ENCODE peak calls at places on chromosomes 6 and 20, in seven cellular contexts. U is cardiac muscle cell, G is small intestine, W is heart right ventricle, D is fibroblast of lung, K is ovary, N is neuronal stem cell. H is an unnamed sample.

GRCh38 chr20:58475466-58475865 is 39.7 kb downstream of the APCDD1L start:
- DNase-seq in K (no peak), W (no peak), G (no peak), D (no peak), U (no peak), N (no peak), H (no peak)

GRCh38 chr20:45823949-45824835 is 2.9 kb downstream of the TNNC2 start:
- DNase-seq in W (peak), G (peak), D (peak), K (peak), U (peak), N (no peak), H (peak)

GRCh38 chr20:50276119-50277063 is 85.8 kb downstream of the CEBPB start:
- DNase-seq in U (no peak), D (no peak), N (no peak), W (no peak), G (peak), K (no peak), H (no peak)

GRCh38 chr6:33018418-33018817 is 9.0 kb upstream of the HLA-DOA start:
- DNase-seq in U (no peak), N (no peak), G (no peak), K (no peak), W (no peak), D (no peak), H (no peak)

GRCh38 chr6:34656378-34657036 is 40.1 kb downstream of the ILRUN start:
- DNase-seq in G (peak), K (no peak), W (no peak), N (no peak), U (peak), D (peak), H (peak)

GRCh38 chr20:37336369-37337207 is 9.4 kb upstream of the SRC start:
- DNase-seq in G (peak), D (no peak), W (peak), U (peak), K (peak), N (no peak), H (no peak)

GRCh38 chr6:130293800-130294199 is 71.0 kb upstream of the SAMD3 start:
- DNase-seq in D (peak), G (peak), K (no peak), W (no peak), U (peak), N (peak), H (no peak)

GRCh38 chr6:98977606-98978292 is 30.0 kb upstream of the FBXL4 start:
- DNase-seq in U (no peak), G (peak), K (no peak), D (no peak), W (no peak), N (no peak), H (no peak)

GRCh38 chr6:168231393-168231957 is 88.1 kb downstream of the DACT2 start:
- DNase-seq in N (no peak), U (no peak), D (no peak), G (no peak), K (no peak), W (no peak), H (no peak)

GRCh38 chr20:63260943-63261807 is 6.9 kb upstream of the NKAIN4 start:
- DNase-seq in N (no peak), K (no peak), G (no peak), U (no peak), W (no peak), D (peak), H (no peak)

GRCh38 chr6:29760328-29760727 is 37.1 kb downstream of the HLA-F start:
- DNase-seq in U (no peak), N (no peak), D (no peak), W (no peak), G (peak), K (no peak), H (no peak)

GRCh38 chr20:38855356-38855755 is 49.9 kb downstream of the PPP1R16B start:
- DNase-seq in G (no peak), K (no peak), W (no peak), N (no peak), U (peak), D (no peak), H (no peak)

GRCh38 chr6:28105286-28105685 is 19.1 kb upstream of the ZSCAN16 start:
- DNase-seq in U (peak), K (no peak), W (no peak), D (peak), N (no peak), G (no peak), H (no peak)

GRCh38 chr6:116596815-116597214 is 19.5 kb upstream of the RSPH4A start:
- DNase-seq in W (no peak), K (no peak), U (peak), G (no peak), D (peak), N (peak), H (no peak)

GRCh38 chr6:34646714-34647113 is 49.9 kb downstream of the ILRUN start:
- DNase-seq in D (no peak), G (no peak), W (no peak), N (no peak), U (no peak), K (no peak), H (no peak)

GRCh38 chr20:32970115-32970972 is 33.9 kb downstream of the SUN5 start:
- DNase-seq in G (no peak), W (no peak), D (no peak), U (no peak), N (no peak), K (no peak), H (no peak)

GRCh38 chr20:22890605-22891300 is 144.4 kb upstream of the SSTR4 start:
- DNase-seq in W (no peak), N (no peak), D (no peak), U (no peak), G (no peak), K (no peak), H (no peak)

GRCh38 chr6:76843376-76843775 is 619.9 kb downstream of the HTR1B start:
- DNase-seq in N (no peak), U (no peak), D (no peak), W (no peak), K (no peak), G (no peak), H (no peak)

GRCh38 chr6:145699462-145699861 is 35.9 kb downstream of the EPM2A start:
- DNase-seq in U (peak), N (no peak), D (peak), K (no peak), W (no peak), G (no peak), H (no peak)

GRCh38 chr6:31116661-31117385 is 2.2 kb downstream of the PSORS1C1 start:
- DNase-seq in G (no peak), U (peak), N (no peak), D (no peak), K (no peak), W (no peak), H (no peak)

GRCh38 chr6:135325624-135326424 is 144.7 kb downstream of the MYB start:
- DNase-seq in W (no peak), U (peak), D (peak), G (peak), K (no peak), N (no peak), H (no peak)

GRCh38 chr6:22708469-22708868 is 139.1 kb downstream of the HDGFL1 start:
- DNase-seq in N (no peak), U (no peak), K (no peak), W (no peak), G (no peak), D (no peak), H (no peak)

GRCh38 chr6:22709804-22710203 is 140.4 kb downstream of the HDGFL1 start:
- DNase-seq in K (no peak), G (no peak), U (no peak), D (no peak), N (no peak), W (no peak), H (no peak)
- H3K27ac ChIP-seq in K (peak), G (no peak), U (no peak), D (no peak), N (no peak), W (no peak), H (no peak)

GRCh38 chr6:73580247-73581149 is 59.7 kb upstream of the EEF1A1 start:
- DNase-seq in K (peak), N (peak), U (peak), W (peak), D (peak), G (peak), H (peak)

GRCh38 chr6:73585566-73586415 is 65.0 kb upstream of the EEF1A1 start:
- DNase-seq in D (peak), U (peak), K (no peak), G (peak), N (no peak), W (no peak), H (peak)

GRCh38 chr6:73581293-73581692 is 60.5 kb upstream of the EEF1A1 start:
- DNase-seq in D (no peak), W (no peak), U (no peak), N (no peak), K (no peak), G (no peak), H (no peak)

DNA sequence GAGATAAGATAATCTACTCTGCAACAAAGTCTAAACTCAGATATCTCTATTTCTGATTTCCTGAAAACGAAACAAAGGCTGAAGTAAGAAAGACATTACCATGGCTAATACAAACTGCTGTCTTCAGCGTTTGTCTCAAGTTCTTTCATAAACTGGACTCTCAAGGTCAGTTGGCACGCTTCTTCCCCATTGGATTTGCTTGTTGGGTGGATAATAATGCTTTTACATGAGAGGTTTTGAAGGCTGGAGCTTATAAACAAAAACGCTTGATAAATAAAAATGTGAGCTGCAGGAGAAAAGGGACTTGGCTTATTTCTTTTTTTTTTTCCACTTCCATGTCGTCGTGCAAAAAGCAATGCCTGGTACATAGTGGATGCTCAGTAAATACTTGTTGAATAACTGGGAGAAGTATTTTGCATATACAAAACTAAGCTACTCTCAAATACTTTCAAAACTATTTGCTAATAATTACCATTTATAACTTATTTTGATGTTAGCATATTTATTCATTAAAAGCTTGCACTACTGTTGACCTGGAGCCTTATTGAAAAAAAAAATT is 65.7 kb upstream of the EEF1A1 start:
- DNase-seq in K (no peak), U (peak), N (no peak), G (peak), W (no peak), D (peak), H (no peak)
- H3K4me3 ChIP-seq in K (peak), U (no peak), N (peak), G (no peak), W (peak), D (peak), H (peak)

GRCh38 chr6:13453771-13454251 is 33.6 kb downstream of the GFOD1 start:
- DNase-seq in D (peak), N (no peak), W (no peak), G (peak), U (peak), K (no peak), H (no peak)

GRCh38 chr6:13450628-13451027 is 36.8 kb downstream of the GFOD1 start:
- DNase-seq in D (peak), K (no peak), U (no peak), G (no peak), N (no peak), W (no peak), H (no peak)

GRCh38 chr6:13453172-13453552 is 34.2 kb downstream of the GFOD1 start:
- DNase-seq in U (no peak), N (no peak), W (no peak), D (no peak), G (no peak), K (no peak), H (no peak)

GRCh38 chr6:13452346-13453171 is 34.8 kb downstream of the GFOD1 start:
- DNase-seq in W (no peak), U (peak), D (peak), G (no peak), N (no peak), K (no peak), H (no peak)

DNA sequence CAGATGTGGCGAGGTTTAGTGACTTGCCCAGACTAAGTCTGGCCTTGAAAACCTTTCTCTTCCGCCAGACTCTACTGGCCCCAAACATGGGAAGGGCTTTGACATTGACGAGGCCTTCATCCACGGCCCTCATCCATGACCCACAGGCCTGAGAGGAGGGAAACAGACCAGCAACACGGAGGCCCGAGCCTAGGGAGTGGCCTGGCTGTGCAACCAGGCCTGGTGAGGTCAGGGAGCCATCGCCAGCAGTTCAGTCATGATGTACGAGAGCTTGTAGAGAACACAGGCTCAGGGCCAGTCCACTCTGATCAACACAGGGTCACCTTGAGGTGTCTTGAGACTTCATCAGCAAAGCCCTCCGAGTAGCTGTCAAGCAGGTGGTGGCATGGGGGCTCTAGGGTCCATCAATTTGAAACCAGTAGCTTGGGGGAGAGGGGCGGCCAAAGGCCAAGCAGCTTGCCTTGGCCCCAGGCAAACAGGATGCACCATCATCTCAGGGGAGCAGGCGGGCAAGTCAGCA is 36.2 kb downstream of the GFOD1 start:
- DNase-seq in N (no peak), W (no peak), D (no peak), U (no peak), K (no peak), G (no peak), H (no peak)
- H3K27ac ChIP-seq in N (no peak), W (peak), D (no peak), U (no peak), K (no peak), G (peak), H (no peak)

DNA sequence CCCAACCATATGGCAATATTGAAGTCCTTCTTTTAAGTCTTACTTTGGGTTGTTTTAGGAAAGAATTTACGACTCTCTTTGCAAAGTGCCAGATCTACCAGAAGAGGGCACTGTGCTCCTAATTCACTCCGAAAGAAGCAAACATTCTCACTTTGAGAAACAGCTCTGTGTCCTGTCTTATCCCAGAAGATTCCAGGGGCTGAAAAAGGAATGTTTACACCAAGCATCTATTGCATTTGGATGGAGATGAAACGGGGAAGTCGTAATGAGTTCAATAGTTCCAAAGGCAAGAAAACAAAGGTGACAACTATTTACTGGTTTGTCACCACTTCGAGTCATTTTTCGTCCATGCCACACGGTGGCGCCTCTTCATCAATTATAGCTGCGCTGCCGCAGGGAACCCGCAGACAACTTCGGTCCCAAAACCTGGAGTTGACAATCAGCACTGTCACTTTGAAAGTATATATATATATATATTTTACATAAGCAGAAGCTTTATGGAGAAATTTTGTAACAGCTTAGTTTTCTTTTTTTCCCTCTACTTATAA is 121.6 kb downstream of the MOXD1 start:
- DNase-seq in N (peak), W (peak), K (peak), G (peak), U (peak), D (peak), H (peak)
- H3K4me3 ChIP-seq in N (peak), W (peak), K (peak), G (peak), U (peak), D (peak), H (peak)

GRCh38 chr6:3849681-3850450 is 693 bp downstream of the FAM50B start:
- DNase-seq in N (no peak), D (peak), G (peak), K (peak), W (peak), U (peak), H (no peak)
- H3K27ac ChIP-seq in N (no peak), D (peak), G (peak), K (peak), W (peak), U (no peak), H (peak)

GRCh38 chr6:154478021-154478651 is 32.3 kb downstream of the CNKSR3 start:
- DNase-seq in U (no peak), D (no peak), N (no peak), G (no peak), K (peak), W (peak), H (no peak)

GRCh38 chr6:154481541-154482013 is 28.9 kb downstream of the CNKSR3 start:
- DNase-seq in N (no peak), U (no peak), W (no peak), D (no peak), K (no peak), G (no peak), H (no peak)

GRCh38 chr6:154478691-154479090 is 31.8 kb downstream of the CNKSR3 start:
- DNase-seq in K (no peak), N (no peak), G (no peak), W (no peak), U (no peak), D (peak), H (no peak)

GRCh38 chr6:154479388-154480143 is 30.9 kb downstream of the CNKSR3 start:
- DNase-seq in N (no peak), W (no peak), K (no peak), D (peak), U (peak), G (no peak), H (no peak)

GRCh38 chr6:154480144-154480639 is 30.3 kb downstream of the CNKSR3 start:
- DNase-seq in D (no peak), U (no peak), K (no peak), G (no peak), N (no peak), W (no peak), H (no peak)
- H3K4me3 ChIP-seq in D (peak), U (no peak), K (no peak), G (no peak), N (no peak), W (no peak), H (no peak)

GRCh38 chr20:61044499-61044898 is 207.6 kb upstream of the CDH4 start:
- DNase-seq in N (no peak), W (no peak), G (no peak), D (no peak), K (no peak), U (no peak), H (no peak)

GRCh38 chr20:61046721-61047351 is 205.2 kb upstream of the CDH4 start:
- DNase-seq in N (no peak), W (no peak), D (no peak), U (no peak), G (no peak), K (no peak), H (no peak)

GRCh38 chr20:61047515-61047914 is 204.5 kb upstream of the CDH4 start:
- DNase-seq in K (no peak), W (no peak), D (no peak), N (no peak), G (no peak), U (no peak), H (no peak)

GRCh38 chr20:61045091-61045490 is 207.0 kb upstream of the CDH4 start:
- DNase-seq in W (no peak), N (no peak), D (no peak), U (no peak), G (no peak), K (no peak), H (no peak)

GRCh38 chr20:61045876-61046585 is 206.0 kb upstream of the CDH4 start:
- DNase-seq in D (no peak), U (no peak), K (no peak), W (no peak), G (no peak), N (no peak), H (no peak)
- H3K27ac ChIP-seq in D (no peak), U (no peak), K (no peak), W (no peak), G (no peak), N (no peak), H (no peak)

GRCh38 chr6:44202972-44203750 is 13.6 kb upstream of the MYMX start:
- DNase-seq in U (no peak), G (peak), N (no peak), W (no peak), D (no peak), K (no peak), H (no peak)
- H3K4me3 ChIP-seq in U (no peak), G (no peak), N (no peak), W (no peak), D (no peak), K (no peak), H (no peak)

DNA sequence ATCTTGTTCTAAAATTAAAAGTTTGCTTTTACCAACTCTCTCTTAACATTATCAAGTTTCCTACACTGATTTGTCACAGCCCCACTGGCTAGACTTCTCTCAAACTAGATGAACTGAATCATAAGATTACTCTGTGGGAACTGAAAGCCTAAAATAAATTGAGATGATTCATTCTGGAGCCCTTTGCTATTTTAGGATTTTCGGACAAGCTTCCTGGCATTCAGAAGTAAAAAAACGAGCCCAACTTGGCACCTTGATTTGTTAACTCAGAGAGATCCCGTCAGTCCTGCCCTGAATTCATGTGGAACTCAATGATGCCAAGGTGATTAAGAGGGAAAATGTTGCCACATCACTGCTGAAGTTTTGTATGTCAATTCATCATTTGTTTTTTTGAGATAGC is 122.0 kb upstream of the NRSN1 start:
- DNase-seq in N (no peak), G (no peak), W (no peak), U (no peak), K (no peak), D (peak), H (no peak)
- H3K27ac ChIP-seq in N (no peak), G (no peak), W (no peak), U (no peak), K (no peak), D (no peak), H (no peak)

H was measured in CD8-positive, alpha-beta T cell.